ENCODE peak calls at places on chromosomes 13 and 19, in seven cellular contexts. Z is CD4-positive, CD25-positive, alpha-beta regulatory T cell; G is cardiac muscle cell; I is hepatocyte; M is psoas muscle; N is colonic mucosa; E is stomach. T is an unnamed sample. For H3K4me1, the result is how much of the 10 kb centered on the place peaks cover.

GRCh38 chr13:65095118-65095517 is 2135.0 kb downstream of the PCDH9 start:
- DNase-seq in M (no peak), G (no peak), I (no peak), Z (no peak), N (no peak), E (no peak), T (no peak)

GRCh38 chr13:69970521-69970920 is 137.1 kb upstream of the ATXN8OS start:
- DNase-seq in M (no peak), E (no peak), G (no peak), N (no peak), Z (no peak), I (peak), T (peak)

GRCh38 chr13:109719962-109720646 is 66.3 kb downstream of the IRS2 start:
- DNase-seq in E (no peak), Z (no peak), I (no peak), N (no peak), M (no peak), G (no peak), T (no peak)

GRCh38 chr19:28397311-28397710 is 815.6 kb downstream of the UQCRFS1 start:
- DNase-seq in N (no peak), M (no peak), G (no peak), Z (no peak), E (no peak), I (no peak), T (no peak)

GRCh38 chr19:41245779-41246297 is 18.3 kb upstream of the HNRNPUL1 start:
- DNase-seq in G (no peak), N (no peak), M (no peak), I (no peak), E (no peak), Z (no peak), T (no peak)

GRCh38 chr19:33376931-33377557 is 3.5 kb downstream of the CEBPG start:
- DNase-seq in M (no peak), I (peak), E (peak), G (no peak), N (peak), Z (no peak), T (no peak)

GRCh38 chr19:19039901-19040300 is 6.5 kb downstream of the ARMC6 start:
- DNase-seq in Z (no peak), G (no peak), E (no peak), I (no peak), M (no peak), N (no peak), T (no peak)

GRCh38 chr13:28313579-28313978 is 175.2 kb downstream of the PAN3 start:
- DNase-seq in M (no peak), N (no peak), Z (no peak), G (no peak), E (no peak), I (peak), T (no peak)

GRCh38 chr13:113178070-113178895 is 19.8 kb downstream of the PROZ start:
- DNase-seq in M (no peak), G (no peak), N (no peak), E (no peak), Z (no peak), I (no peak), T (peak)

GRCh38 chr13:113546571-113547247 is 37.8 kb upstream of the TFDP1 start:
- DNase-seq in Z (no peak), E (no peak), M (peak), I (no peak), G (no peak), N (no peak), T (peak)

GRCh38 chr13:98905199-98905598 is 72.7 kb downstream of the DOCK9 start:
- DNase-seq in Z (no peak), N (no peak), E (no peak), I (no peak), G (no peak), M (no peak), T (no peak)

GRCh38 chr13:44352671-44353070 is 21.0 kb upstream of the SERP2 start:
- DNase-seq in I (no peak), M (no peak), Z (no peak), G (no peak), E (no peak), N (no peak), T (no peak)

GRCh38 chr19:55369651-55370304 is 485 bp downstream of the IL11 start:
- DNase-seq in G (peak), E (no peak), N (no peak), I (peak), M (no peak), Z (no peak), T (peak)

GRCh38 chr19:7507884-7508283 is 8.0 kb upstream of the ZNF358 start:
- DNase-seq in I (peak), N (peak), G (no peak), E (peak), M (peak), Z (no peak), T (peak)

GRCh38 chr19:39141929-39142328 is 16.3 kb downstream of the PAK4 start:
- DNase-seq in Z (no peak), G (no peak), E (no peak), I (no peak), N (no peak), M (no peak), T (no peak)

GRCh38 chr13:98103531-98103930 is 39.4 kb upstream of the FARP1 start:
- DNase-seq in Z (no peak), N (no peak), G (no peak), M (no peak), I (no peak), E (no peak), T (no peak)

GRCh38 chr19:50711805-50712204 is 7.8 kb downstream of the SHANK1 start:
- DNase-seq in M (no peak), N (no peak), G (no peak), Z (no peak), E (no peak), I (no peak), T (no peak)

GRCh38 chr13:44075113-44075512 is 195.4 kb downstream of the LACC1 start:
- DNase-seq in I (peak), E (no peak), G (no peak), Z (no peak), N (no peak), M (no peak), T (no peak)

GRCh38 chr13:100753391-100753790 is 78.8 kb upstream of the TMTC4 start:
- DNase-seq in G (no peak), M (no peak), Z (no peak), E (no peak), N (no peak), I (no peak), T (no peak)

GRCh38 chr13:113904411-113904810 is 40.5 kb upstream of the GAS6 start:
- DNase-seq in Z (no peak), N (peak), M (peak), I (peak), G (peak), E (peak), T (peak)

GRCh38 chr13:109586509-109587346 is 199.7 kb downstream of the IRS2 start:
- DNase-seq in I (peak), N (peak), G (peak), Z (no peak), E (peak), M (no peak), T (no peak)

GRCh38 chr19:10450853-10451609 is 30.7 kb downstream of the PDE4A start:
- DNase-seq in I (no peak), N (peak), Z (no peak), M (no peak), E (no peak), G (no peak), T (peak)

GRCh38 chr13:29886446-29886845 is 36.0 kb upstream of the UBL3 start:
- DNase-seq in M (no peak), G (no peak), Z (no peak), I (no peak), N (no peak), E (no peak), T (no peak)

GRCh38 chr13:21823949-21824348 is 153.1 kb downstream of the FGF9 start:
- DNase-seq in Z (no peak), N (no peak), M (no peak), I (no peak), E (no peak), G (no peak), T (no peak)

GRCh38 chr19:34733266-34733825 is 697 bp upstream of the ZNF181 start:
- DNase-seq in M (peak), G (peak), I (peak), N (no peak), E (no peak), Z (no peak), T (peak)

GRCh38 chr13:83780201-83780600 is 102.1 kb downstream of the SLITRK1 start:
- DNase-seq in N (no peak), E (no peak), Z (no peak), I (peak), M (no peak), G (peak), T (peak)

GRCh38 chr13:98033277-98034247 is 80.1 kb downstream of the IPO5 start:
- DNase-seq in Z (no peak), N (no peak), G (peak), I (peak), E (no peak), M (no peak), T (peak)

GRCh38 chr13:76462003-76462402 is 424.2 kb downstream of the KCTD12 start:
- DNase-seq in I (no peak), E (no peak), G (no peak), N (no peak), M (no peak), Z (no peak), T (no peak)

GRCh38 chr19:3691372-3691716 is 8.9 kb downstream of the PIP5K1C start:
- DNase-seq in M (no peak), E (no peak), G (no peak), I (no peak), N (no peak), Z (no peak), T (no peak)

GRCh38 chr13:78020861-78021260 is 102.2 kb upstream of the EDNRB start:
- DNase-seq in G (no peak), M (no peak), E (no peak), N (no peak), Z (no peak), I (no peak), T (peak)

GRCh38 chr13:77386880-77387606 is 60.1 kb upstream of the MYCBP2 start:
- DNase-seq in Z (no peak), N (no peak), I (no peak), G (no peak), E (no peak), M (no peak), T (no peak)

GRCh38 chr19:13841339-13842293 is 35.3 kb upstream of the NANOS3 start:
- DNase-seq in M (peak), Z (peak), I (peak), G (no peak), N (peak), E (peak), T (peak)
- H3K4me1 ChIP-seq in M (under half), Z (half or more), I (half or more), G (under half), N (under half), E (half or more), T (half or more)

GRCh38 chr19:4742717-4743646 is 19.3 kb upstream of the DPP9 start:
- DNase-seq in G (no peak), N (no peak), E (no peak), M (no peak), Z (no peak), I (no peak), T (peak)
- H3K27ac ChIP-seq in G (no peak), N (no peak), E (no peak), M (no peak), Z (no peak), I (no peak), T (peak)

DNA sequence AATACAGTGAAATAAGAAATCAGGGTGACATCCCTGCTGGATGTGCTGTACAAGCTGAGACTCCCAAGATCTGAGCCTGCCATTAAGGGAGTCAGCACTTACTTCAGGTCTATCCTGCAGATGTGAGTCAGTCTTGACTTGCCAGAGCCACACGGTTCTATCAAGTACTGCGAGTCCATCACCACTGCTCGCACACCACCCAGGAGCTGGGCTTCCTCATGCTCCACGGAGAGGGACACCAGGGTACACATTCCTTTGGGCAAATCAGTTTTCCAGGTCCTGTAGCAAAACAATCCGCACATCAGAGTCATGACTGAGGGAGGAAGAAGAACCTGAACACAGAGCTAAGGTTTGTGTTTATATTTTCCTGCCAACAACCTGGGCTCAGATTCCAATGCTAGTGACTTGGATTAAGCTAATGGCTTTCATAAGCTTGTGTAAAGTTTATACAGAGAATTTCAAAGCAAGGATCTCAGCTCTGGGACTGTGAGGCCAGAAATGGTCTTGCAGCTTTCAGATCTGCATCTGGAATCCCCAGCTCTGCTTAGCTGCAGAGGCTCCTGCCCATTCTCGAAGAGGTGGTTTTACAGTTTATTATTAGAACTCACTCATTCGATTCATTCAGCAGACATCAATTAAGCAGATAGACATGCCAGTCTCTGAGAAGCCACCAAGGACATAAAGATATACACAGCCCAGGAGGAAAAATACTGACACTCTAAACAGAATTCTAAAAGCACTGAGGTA is 90.6 kb downstream of the KL start:
- DNase-seq in G (no peak), Z (no peak), I (no peak), N (no peak), M (no peak), E (no peak), T (no peak)
- H3K4me1 ChIP-seq in G (under half), Z (under half), I (under half), N (under half), M (under half), E (under half), T (under half)

DNA sequence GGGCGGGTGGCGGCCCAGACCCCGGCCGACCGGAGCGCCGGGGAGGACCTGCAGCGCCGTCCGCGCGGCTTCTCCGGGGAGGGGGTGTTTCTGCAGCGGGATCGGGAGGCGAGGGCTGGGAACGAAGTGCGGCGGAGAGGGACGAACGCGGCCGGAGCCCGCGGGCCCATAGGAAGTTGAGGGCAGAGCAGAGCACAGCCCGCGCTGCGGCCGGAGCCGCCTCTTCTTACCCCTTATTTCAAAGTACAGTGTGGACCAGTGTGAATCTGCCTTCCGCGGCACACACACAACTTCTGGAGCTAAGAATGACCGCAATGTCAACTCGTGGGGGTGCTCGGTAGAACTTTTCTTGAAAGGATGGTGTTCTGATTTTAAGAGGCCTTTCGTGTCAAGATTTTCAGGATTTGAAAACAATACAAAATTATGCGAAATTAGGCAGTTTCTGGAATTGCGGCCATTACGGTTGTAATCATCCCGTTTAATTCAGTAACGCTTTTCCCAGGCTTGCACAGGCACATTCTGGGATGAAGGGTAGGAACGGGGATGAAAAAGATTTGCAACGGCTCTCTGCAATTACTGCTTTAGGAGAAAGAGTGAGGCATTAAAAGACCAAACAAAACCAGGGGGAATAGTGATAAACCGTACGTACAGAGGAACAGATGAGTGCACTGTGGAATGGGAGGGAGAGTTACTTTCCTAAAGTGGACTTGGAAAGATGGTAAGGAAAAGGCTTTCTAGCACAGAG is 845 bp downstream of the TDRD3 start:
- DNase-seq in G (peak), Z (no peak), I (peak), M (peak), E (peak), N (peak), T (peak)
- H3K27ac ChIP-seq in G (peak), Z (peak), I (peak), M (peak), E (peak), N (peak), T (peak)

GRCh38 chr19:1466018-1466460 is 13.0 kb downstream of the C19orf25 start:
- DNase-seq in I (no peak), N (no peak), E (no peak), Z (no peak), M (no peak), G (no peak), T (no peak)

GRCh38 chr19:1467512-1468273 is 11.3 kb downstream of the C19orf25 start:
- DNase-seq in G (no peak), E (no peak), N (no peak), I (no peak), Z (no peak), M (peak), T (no peak)

GRCh38 chr19:1466461-1467227 is 12.4 kb downstream of the C19orf25 start:
- DNase-seq in Z (no peak), G (peak), N (no peak), M (peak), I (no peak), E (no peak), T (no peak)

GRCh38 chr19:1467228-1467511 is 11.8 kb downstream of the C19orf25 start:
- DNase-seq in I (no peak), E (no peak), M (no peak), G (no peak), Z (no peak), N (no peak), T (no peak)

DNA sequence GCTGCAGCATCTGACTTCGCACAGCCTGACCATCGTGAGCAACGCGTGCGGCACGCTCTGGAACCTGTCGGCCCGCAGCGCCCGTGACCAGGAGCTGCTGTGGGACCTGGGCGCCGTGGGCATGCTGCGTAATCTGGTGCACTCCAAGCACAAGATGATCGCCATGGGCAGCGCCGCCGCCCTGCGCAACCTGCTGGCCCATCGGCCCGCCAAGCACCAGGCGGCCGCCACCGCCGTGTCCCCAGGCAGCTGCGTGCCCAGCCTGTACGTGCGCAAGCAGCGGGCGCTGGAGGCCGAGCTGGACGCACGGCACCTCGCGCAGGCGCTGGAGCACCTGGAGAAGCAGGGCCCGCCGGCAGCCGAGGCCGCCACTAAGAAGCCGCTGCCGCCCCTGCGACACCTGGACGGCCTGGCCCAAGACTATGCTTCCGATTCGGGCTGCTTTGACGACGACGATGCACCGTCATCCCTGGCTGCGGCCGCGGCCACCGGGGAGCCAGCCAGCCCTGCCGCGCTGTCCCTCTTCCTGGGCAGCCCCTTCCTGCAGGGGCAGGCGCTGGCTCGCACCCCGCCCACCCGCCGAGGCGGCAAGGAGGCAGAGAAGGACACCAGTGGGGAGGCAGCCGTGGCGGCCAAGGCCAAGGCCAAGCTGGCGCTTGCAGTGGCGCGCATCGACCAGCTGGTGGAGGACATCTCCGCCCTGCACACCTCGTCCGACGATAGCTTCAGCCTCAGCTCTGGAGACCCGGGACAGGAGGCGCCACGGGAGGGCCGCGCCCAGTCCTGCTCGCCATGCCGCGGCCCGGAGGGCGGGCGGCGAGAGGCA is 13.6 kb downstream of the C19orf25 start:
- DNase-seq in N (peak), Z (no peak), I (peak), M (peak), G (peak), E (peak), T (no peak)
- H3K4me1 ChIP-seq in N (under half), Z (under half), I (under half), M (under half), G (under half), E (half or more), T (under half)

DNA sequence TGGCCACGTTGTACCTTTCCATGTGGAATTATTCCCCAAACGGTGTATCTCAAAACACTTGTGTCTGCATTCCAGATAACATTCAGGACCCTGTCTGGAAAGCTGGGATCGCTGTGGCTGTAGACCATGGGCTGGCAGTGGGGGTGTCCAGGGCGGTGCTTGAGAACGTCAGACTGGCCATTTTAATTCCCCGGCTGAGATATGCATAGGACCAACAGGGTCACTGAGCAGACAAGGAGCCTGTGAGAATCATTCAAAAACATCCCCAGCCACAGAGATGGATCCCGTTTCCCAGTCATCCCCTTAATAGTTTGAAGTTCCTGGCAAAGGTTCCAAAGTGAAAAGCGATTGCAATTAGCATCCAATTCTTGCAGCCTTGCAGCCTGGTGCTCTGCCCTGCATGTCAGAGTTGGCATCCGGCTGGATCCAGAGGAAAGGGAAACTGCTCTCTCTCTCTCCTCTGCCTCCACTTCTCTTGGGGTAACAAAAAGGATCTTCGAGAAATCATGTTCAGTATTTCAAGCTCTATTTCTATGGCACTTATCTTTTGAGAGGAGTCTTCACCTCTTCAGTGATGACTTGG is 41.6 kb downstream of the IFT88 start:
- DNase-seq in M (no peak), Z (no peak), I (no peak), E (no peak), N (no peak), G (no peak), T (no peak)
- H3K27ac ChIP-seq in M (no peak), Z (no peak), I (no peak), E (no peak), N (no peak), G (no peak), T (no peak)

GRCh38 chr19:2072757-2073551 is 21.9 kb upstream of the MKNK2 start:
- DNase-seq in Z (no peak), E (no peak), I (no peak), G (no peak), M (no peak), N (no peak), T (no peak)

GRCh38 chr19:2070986-2071673 is 20.1 kb upstream of the MKNK2 start:
- DNase-seq in N (no peak), M (no peak), G (no peak), E (no peak), Z (no peak), I (no peak), T (no peak)

GRCh38 chr19:2064788-2065524 is 13.9 kb upstream of the MKNK2 start:
- DNase-seq in Z (no peak), M (peak), G (no peak), E (no peak), I (peak), N (peak), T (peak)

GRCh38 chr19:2070436-2070827 is 19.4 kb upstream of the MKNK2 start:
- DNase-seq in E (no peak), G (no peak), M (no peak), I (no peak), N (peak), Z (no peak), T (no peak)
- H3K4me1 ChIP-seq in E (under half), G (under half), M (under half), I (under half), N (under half), Z (under half), T (under half)

T was measured in SJCRH30.